ENCODE peak calls at places on chromosomes 7 and 10, in seven cellular contexts. One of them, this sample, is unnamed.

GRCh38 chr7:12403287-12404181 is at the start of gene VWDE:
- DNase-seq in uterus: no peak
- DNase-seq in fibroblast of lung: peak
- DNase-seq in cardiac fibroblast: peak
- DNase-seq in suprapubic skin: peak
- DNase-seq in Peyer's patch: no peak
- DNase-seq in skeletal muscle cell: no peak
- DNase-seq in this sample: no peak

GRCh38 chr10:76396126-76396525 is 964.7 kb downstream of the LRMDA start:
- DNase-seq in Peyer's patch: no peak
- DNase-seq in skeletal muscle cell: no peak
- DNase-seq in fibroblast of lung: no peak
- DNase-seq in uterus: no peak
- DNase-seq in cardiac fibroblast: no peak
- DNase-seq in suprapubic skin: no peak
- DNase-seq in this sample: no peak

GRCh38 chr10:122782911-122783310 is 62.7 kb downstream of the CUZD1 start:
- DNase-seq in uterus: no peak
- DNase-seq in fibroblast of lung: no peak
- DNase-seq in skeletal muscle cell: no peak
- DNase-seq in cardiac fibroblast: no peak
- DNase-seq in suprapubic skin: no peak
- DNase-seq in Peyer's patch: no peak
- DNase-seq in this sample: no peak

GRCh38 chr7:26860361-26860760 is 4.0 kb downstream of the SKAP2 start:
- DNase-seq in cardiac fibroblast: no peak
- DNase-seq in suprapubic skin: no peak
- DNase-seq in skeletal muscle cell: no peak
- DNase-seq in Peyer's patch: no peak
- DNase-seq in uterus: no peak
- DNase-seq in fibroblast of lung: peak
- DNase-seq in this sample: no peak

GRCh38 chr10:114458955-114459354 is 54.7 kb upstream of the AFAP1L2 start:
- DNase-seq in uterus: no peak
- DNase-seq in cardiac fibroblast: peak
- DNase-seq in suprapubic skin: no peak
- DNase-seq in Peyer's patch: no peak
- DNase-seq in fibroblast of lung: peak
- DNase-seq in skeletal muscle cell: no peak
- DNase-seq in this sample: no peak

GRCh38 chr7:33186187-33186586 is 56.8 kb downstream of the BBS9 start:
- DNase-seq in cardiac fibroblast: peak
- DNase-seq in skeletal muscle cell: no peak
- DNase-seq in suprapubic skin: no peak
- DNase-seq in fibroblast of lung: peak
- DNase-seq in Peyer's patch: no peak
- DNase-seq in uterus: no peak
- DNase-seq in this sample: no peak

GRCh38 chr10:75664968-75665367 is 233.5 kb downstream of the LRMDA start:
- DNase-seq in Peyer's patch: no peak
- DNase-seq in uterus: no peak
- DNase-seq in cardiac fibroblast: no peak
- DNase-seq in fibroblast of lung: no peak
- DNase-seq in suprapubic skin: no peak
- DNase-seq in skeletal muscle cell: no peak
- DNase-seq in this sample: no peak

GRCh38 chr7:151374139-151374538 is 32.5 kb downstream of the NUB1 start:
- DNase-seq in suprapubic skin: peak
- DNase-seq in fibroblast of lung: no peak
- DNase-seq in uterus: no peak
- DNase-seq in skeletal muscle cell: no peak
- DNase-seq in cardiac fibroblast: no peak
- DNase-seq in Peyer's patch: no peak
- DNase-seq in this sample: no peak

GRCh38 chr7:84009051-84009450 is 185.5 kb downstream of the SEMA3A start:
- DNase-seq in uterus: no peak
- DNase-seq in Peyer's patch: no peak
- DNase-seq in suprapubic skin: no peak
- DNase-seq in cardiac fibroblast: peak
- DNase-seq in fibroblast of lung: peak
- DNase-seq in skeletal muscle cell: no peak
- DNase-seq in this sample: no peak

GRCh38 chr10:70284542-70285150 is 842 bp upstream of the NPFFR1 start:
- DNase-seq in fibroblast of lung: no peak
- DNase-seq in uterus: no peak
- DNase-seq in cardiac fibroblast: no peak
- DNase-seq in skeletal muscle cell: no peak
- DNase-seq in suprapubic skin: no peak
- DNase-seq in Peyer's patch: no peak
- DNase-seq in this sample: no peak

GRCh38 chr10:43409385-43410109 is 561 bp upstream of the HNRNPF start:
- DNase-seq in suprapubic skin: no peak
- DNase-seq in cardiac fibroblast: peak
- DNase-seq in Peyer's patch: peak
- DNase-seq in fibroblast of lung: no peak
- DNase-seq in skeletal muscle cell: no peak
- DNase-seq in uterus: peak
- DNase-seq in this sample: no peak

DNA sequence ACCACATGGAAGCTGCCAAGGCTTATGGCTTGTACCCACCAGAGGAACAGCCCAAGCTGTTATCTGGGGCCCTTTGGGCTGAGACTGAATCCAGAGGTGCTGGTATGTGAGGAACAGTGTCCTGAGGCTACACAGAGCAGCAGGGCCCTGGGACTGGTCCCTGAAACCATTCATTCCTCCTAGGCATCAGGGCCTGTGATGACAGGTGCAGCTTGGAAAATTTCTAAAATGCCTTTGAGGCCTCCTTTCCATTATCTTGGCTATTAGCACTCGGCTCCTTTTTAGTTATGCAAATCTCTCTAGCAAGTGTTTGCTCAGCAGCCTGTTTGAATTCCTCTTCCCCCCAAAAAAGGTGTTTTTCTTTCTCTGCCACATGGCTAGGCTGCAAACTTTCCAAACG is 1151.7 kb upstream of the LRRN3 start:
- DNase-seq in skeletal muscle cell: no peak
- DNase-seq in suprapubic skin: no peak
- DNase-seq in uterus: no peak
- DNase-seq in Peyer's patch: no peak
- DNase-seq in fibroblast of lung: no peak
- DNase-seq in cardiac fibroblast: no peak
- DNase-seq in this sample: no peak
- H3K4me3 ChIP-seq in skeletal muscle cell: no peak
- H3K4me3 ChIP-seq in suprapubic skin: no peak
- H3K4me3 ChIP-seq in uterus: no peak
- H3K4me3 ChIP-seq in Peyer's patch: no peak
- H3K4me3 ChIP-seq in fibroblast of lung: no peak
- H3K4me3 ChIP-seq in cardiac fibroblast: no peak
- H3K4me3 ChIP-seq in this sample: no peak

GRCh38 chr7:143882611-143883078 is 19.3 kb downstream of the TCAF1 start:
- DNase-seq in uterus: peak
- DNase-seq in suprapubic skin: peak
- DNase-seq in fibroblast of lung: peak
- DNase-seq in cardiac fibroblast: peak
- DNase-seq in Peyer's patch: no peak
- DNase-seq in skeletal muscle cell: no peak
- DNase-seq in this sample: no peak
- H3K4me3 ChIP-seq in uterus: peak
- H3K4me3 ChIP-seq in suprapubic skin: peak
- H3K4me3 ChIP-seq in fibroblast of lung: peak
- H3K4me3 ChIP-seq in cardiac fibroblast: peak
- H3K4me3 ChIP-seq in Peyer's patch: peak
- H3K4me3 ChIP-seq in skeletal muscle cell: peak
- H3K4me3 ChIP-seq in this sample: peak

DNA sequence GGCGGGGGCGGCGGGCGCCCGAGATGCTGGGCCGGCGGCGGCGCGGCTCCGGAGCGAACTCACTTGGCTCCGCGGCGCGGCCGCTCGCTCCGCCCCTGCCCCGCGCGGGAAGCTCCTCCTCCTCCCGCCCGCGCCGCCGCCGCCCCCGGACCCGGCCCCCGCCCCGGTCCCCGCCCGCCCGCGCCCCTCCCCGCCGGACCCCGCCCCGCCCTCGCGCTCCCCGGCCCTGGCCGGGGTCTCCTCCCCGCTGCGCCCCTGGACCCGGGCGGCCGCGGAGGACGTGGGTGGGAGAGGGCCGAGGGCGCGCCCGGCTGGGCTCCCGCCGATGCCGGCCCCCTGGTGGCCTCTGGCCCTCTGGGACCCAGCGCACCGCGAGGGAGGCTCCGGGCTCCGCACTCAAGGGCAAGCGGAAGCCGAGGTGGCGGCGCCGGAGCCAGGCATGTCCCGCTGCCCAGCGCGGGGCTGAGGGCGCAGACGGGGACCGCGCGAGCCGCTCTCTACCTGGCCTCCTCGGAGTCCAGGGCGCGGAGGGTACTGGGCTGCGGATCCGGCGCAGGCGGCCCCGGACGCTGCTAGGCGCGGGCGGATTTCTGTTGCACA is at the start of gene TCERG1L:
- DNase-seq in cardiac fibroblast: no peak
- DNase-seq in Peyer's patch: no peak
- DNase-seq in skeletal muscle cell: no peak
- DNase-seq in uterus: no peak
- DNase-seq in fibroblast of lung: no peak
- DNase-seq in suprapubic skin: no peak
- DNase-seq in this sample: no peak
- H3K4me3 ChIP-seq in cardiac fibroblast: no peak
- H3K4me3 ChIP-seq in Peyer's patch: no peak
- H3K4me3 ChIP-seq in skeletal muscle cell: no peak
- H3K4me3 ChIP-seq in uterus: peak
- H3K4me3 ChIP-seq in fibroblast of lung: no peak
- H3K4me3 ChIP-seq in suprapubic skin: peak
- H3K4me3 ChIP-seq in this sample: no peak

GRCh38 chr7:29319719-29320521 is 125.3 kb downstream of the CHN2 start:
- DNase-seq in skeletal muscle cell: no peak
- DNase-seq in cardiac fibroblast: no peak
- DNase-seq in uterus: no peak
- DNase-seq in suprapubic skin: no peak
- DNase-seq in fibroblast of lung: no peak
- DNase-seq in Peyer's patch: no peak
- DNase-seq in this sample: peak
- H3K4me3 ChIP-seq in skeletal muscle cell: no peak
- H3K4me3 ChIP-seq in cardiac fibroblast: no peak
- H3K4me3 ChIP-seq in uterus: no peak
- H3K4me3 ChIP-seq in suprapubic skin: no peak
- H3K4me3 ChIP-seq in fibroblast of lung: no peak
- H3K4me3 ChIP-seq in Peyer's patch: no peak
- H3K4me3 ChIP-seq in this sample: no peak

GRCh38 chr10:44979281-44980181 is 922 bp upstream of the DEPP1 start:
- DNase-seq in cardiac fibroblast: no peak
- DNase-seq in fibroblast of lung: no peak
- DNase-seq in skeletal muscle cell: no peak
- DNase-seq in suprapubic skin: peak
- DNase-seq in Peyer's patch: no peak
- DNase-seq in uterus: peak
- DNase-seq in this sample: no peak

GRCh38 chr10:44978570-44979280 is at the start of gene DEPP1:
- DNase-seq in uterus: peak
- DNase-seq in fibroblast of lung: peak
- DNase-seq in cardiac fibroblast: peak
- DNase-seq in suprapubic skin: peak
- DNase-seq in Peyer's patch: peak
- DNase-seq in skeletal muscle cell: peak
- DNase-seq in this sample: no peak

GRCh38 chr10:44982114-44982460 is 3.5 kb upstream of the DEPP1 start:
- DNase-seq in skeletal muscle cell: no peak
- DNase-seq in suprapubic skin: peak
- DNase-seq in Peyer's patch: no peak
- DNase-seq in fibroblast of lung: no peak
- DNase-seq in cardiac fibroblast: peak
- DNase-seq in uterus: peak
- DNase-seq in this sample: no peak

GRCh38 chr10:44981172-44982113 is 2.8 kb upstream of the DEPP1 start:
- DNase-seq in uterus: peak
- DNase-seq in cardiac fibroblast: peak
- DNase-seq in skeletal muscle cell: peak
- DNase-seq in fibroblast of lung: peak
- DNase-seq in Peyer's patch: no peak
- DNase-seq in suprapubic skin: peak
- DNase-seq in this sample: no peak

GRCh38 chr10:44980309-44981171 is 1.9 kb upstream of the DEPP1 start:
- DNase-seq in cardiac fibroblast: no peak
- DNase-seq in Peyer's patch: no peak
- DNase-seq in suprapubic skin: peak
- DNase-seq in uterus: peak
- DNase-seq in skeletal muscle cell: no peak
- DNase-seq in fibroblast of lung: no peak
- DNase-seq in this sample: no peak
- H3K4me3 ChIP-seq in cardiac fibroblast: no peak
- H3K4me3 ChIP-seq in Peyer's patch: no peak
- H3K4me3 ChIP-seq in suprapubic skin: no peak
- H3K4me3 ChIP-seq in uterus: no peak
- H3K4me3 ChIP-seq in skeletal muscle cell: no peak
- H3K4me3 ChIP-seq in fibroblast of lung: no peak
- H3K4me3 ChIP-seq in this sample: no peak

GRCh38 chr10:17232276-17232987 is 4.4 kb downstream of the VIM start:
- DNase-seq in skeletal muscle cell: no peak
- DNase-seq in fibroblast of lung: no peak
- DNase-seq in uterus: no peak
- DNase-seq in Peyer's patch: no peak
- DNase-seq in cardiac fibroblast: peak
- DNase-seq in suprapubic skin: no peak
- DNase-seq in this sample: no peak
- H3K4me3 ChIP-seq in skeletal muscle cell: peak
- H3K4me3 ChIP-seq in fibroblast of lung: peak
- H3K4me3 ChIP-seq in uterus: peak
- H3K4me3 ChIP-seq in Peyer's patch: peak
- H3K4me3 ChIP-seq in cardiac fibroblast: peak
- H3K4me3 ChIP-seq in suprapubic skin: peak
- H3K4me3 ChIP-seq in this sample: peak

GRCh38 chr7:118185163-118185860 is 1.3 kb downstream of the LSM8 start:
- DNase-seq in skeletal muscle cell: no peak
- DNase-seq in fibroblast of lung: peak
- DNase-seq in uterus: no peak
- DNase-seq in Peyer's patch: no peak
- DNase-seq in cardiac fibroblast: peak
- DNase-seq in suprapubic skin: no peak
- DNase-seq in this sample: no peak
- H3K4me3 ChIP-seq in skeletal muscle cell: peak
- H3K4me3 ChIP-seq in fibroblast of lung: peak
- H3K4me3 ChIP-seq in uterus: peak
- H3K4me3 ChIP-seq in Peyer's patch: no peak
- H3K4me3 ChIP-seq in cardiac fibroblast: peak
- H3K4me3 ChIP-seq in suprapubic skin: peak
- H3K4me3 ChIP-seq in this sample: peak

GRCh38 chr10:23081156-23081833 is 14.1 kb upstream of the MSRB2 start:
- DNase-seq in cardiac fibroblast: no peak
- DNase-seq in skeletal muscle cell: no peak
- DNase-seq in uterus: no peak
- DNase-seq in suprapubic skin: no peak
- DNase-seq in Peyer's patch: no peak
- DNase-seq in fibroblast of lung: peak
- DNase-seq in this sample: no peak
- H3K4me3 ChIP-seq in cardiac fibroblast: no peak
- H3K4me3 ChIP-seq in skeletal muscle cell: no peak
- H3K4me3 ChIP-seq in uterus: no peak
- H3K4me3 ChIP-seq in suprapubic skin: no peak
- H3K4me3 ChIP-seq in Peyer's patch: no peak
- H3K4me3 ChIP-seq in fibroblast of lung: no peak
- H3K4me3 ChIP-seq in this sample: no peak